ENCODE peak calls at places on chromosomes 6 and 20, in ten cellular contexts. One of them, this sample, is unnamed.
A peak's percentile ranks its signal among the peaks of the same experiment; 100 is the strongest.

GRCh38 chr6:127069659-127070279 is 48.7 kb upstream of the RSPO3 start:
- DNase-seq in pancreas: no peak
- DNase-seq in lower lobe of right lung: no peak
- DNase-seq in WERI-Rb-1: no peak
- DNase-seq in A549: peak; percentile 47
- DNase-seq in cardiac muscle cell: peak; percentile 48
- DNase-seq in fibroblast of lung: peak; percentile 51
- DNase-seq in uterus: no peak
- DNase-seq in heart left ventricle: no peak
- DNase-seq in upper lobe of right lung: no peak
- DNase-seq in this sample: peak; percentile 10

GRCh38 chr6:168388641-168389633 is 52.0 kb upstream of the SMOC2 start:
- DNase-seq in cardiac muscle cell: no peak
- DNase-seq in lower lobe of right lung: no peak
- DNase-seq in A549: peak; percentile 9
- DNase-seq in WERI-Rb-1: no peak
- DNase-seq in heart left ventricle: no peak
- DNase-seq in pancreas: peak; percentile 58
- DNase-seq in uterus: no peak
- DNase-seq in fibroblast of lung: no peak
- DNase-seq in upper lobe of right lung: no peak
- DNase-seq in this sample: no peak

GRCh38 chr6:38876470-38876869 is 161.4 kb downstream of the DNAH8 start:
- DNase-seq in lower lobe of right lung: no peak
- DNase-seq in pancreas: no peak
- DNase-seq in uterus: no peak
- DNase-seq in WERI-Rb-1: no peak
- DNase-seq in upper lobe of right lung: no peak
- DNase-seq in cardiac muscle cell: peak; percentile 58
- DNase-seq in A549: no peak
- DNase-seq in heart left ventricle: no peak
- DNase-seq in fibroblast of lung: no peak
- DNase-seq in this sample: no peak

GRCh38 chr20:46242390-46242789 is 65.9 kb downstream of the CDH22 start:
- DNase-seq in cardiac muscle cell: no peak
- DNase-seq in upper lobe of right lung: no peak
- DNase-seq in heart left ventricle: no peak
- DNase-seq in pancreas: no peak
- DNase-seq in lower lobe of right lung: no peak
- DNase-seq in A549: no peak
- DNase-seq in uterus: no peak
- DNase-seq in WERI-Rb-1: no peak
- DNase-seq in fibroblast of lung: no peak
- DNase-seq in this sample: no peak

GRCh38 chr6:160792711-160793110 is 90.7 kb downstream of the PLG start:
- DNase-seq in pancreas: no peak
- DNase-seq in A549: no peak
- DNase-seq in fibroblast of lung: no peak
- DNase-seq in uterus: no peak
- DNase-seq in cardiac muscle cell: no peak
- DNase-seq in WERI-Rb-1: no peak
- DNase-seq in upper lobe of right lung: no peak
- DNase-seq in lower lobe of right lung: no peak
- DNase-seq in heart left ventricle: no peak
- DNase-seq in this sample: peak; percentile 10

GRCh38 chr6:31144296-31144969 is 5.6 kb upstream of the PSORS1C2 start:
- DNase-seq in A549: no peak
- DNase-seq in WERI-Rb-1: peak; percentile 89
- DNase-seq in fibroblast of lung: no peak
- DNase-seq in uterus: no peak
- DNase-seq in upper lobe of right lung: no peak
- DNase-seq in pancreas: no peak
- DNase-seq in heart left ventricle: no peak
- DNase-seq in lower lobe of right lung: no peak
- DNase-seq in cardiac muscle cell: no peak
- DNase-seq in this sample: no peak

GRCh38 chr6:158610319-158610968 is 34.1 kb downstream of the DYNLT1 start:
- DNase-seq in fibroblast of lung: no peak
- DNase-seq in pancreas: no peak
- DNase-seq in cardiac muscle cell: no peak
- DNase-seq in WERI-Rb-1: no peak
- DNase-seq in A549: no peak
- DNase-seq in upper lobe of right lung: peak; percentile 47
- DNase-seq in lower lobe of right lung: no peak
- DNase-seq in uterus: no peak
- DNase-seq in heart left ventricle: no peak
- DNase-seq in this sample: no peak

GRCh38 chr6:36984581-36985383 is 1.2 kb downstream of the MTCH1 start:
- DNase-seq in lower lobe of right lung: no peak
- DNase-seq in heart left ventricle: peak; percentile 69
- DNase-seq in fibroblast of lung: peak; percentile 79
- DNase-seq in pancreas: peak; percentile 43
- DNase-seq in uterus: peak; percentile 55
- DNase-seq in A549: peak; percentile 41
- DNase-seq in WERI-Rb-1: peak; percentile 79
- DNase-seq in upper lobe of right lung: peak; percentile 75
- DNase-seq in cardiac muscle cell: peak; percentile 78
- DNase-seq in this sample: no peak

GRCh38 chr20:62389601-62390087 is 2.7 kb downstream of the RPS21 start:
- DNase-seq in WERI-Rb-1: no peak
- DNase-seq in heart left ventricle: no peak
- DNase-seq in upper lobe of right lung: no peak
- DNase-seq in lower lobe of right lung: no peak
- DNase-seq in fibroblast of lung: no peak
- DNase-seq in pancreas: no peak
- DNase-seq in A549: no peak
- DNase-seq in uterus: no peak
- DNase-seq in cardiac muscle cell: no peak
- DNase-seq in this sample: no peak

GRCh38 chr6:73078333-73078732 is 147.0 kb downstream of the KHDC1L start:
- DNase-seq in A549: no peak
- DNase-seq in lower lobe of right lung: no peak
- DNase-seq in pancreas: no peak
- DNase-seq in heart left ventricle: no peak
- DNase-seq in fibroblast of lung: no peak
- DNase-seq in cardiac muscle cell: no peak
- DNase-seq in upper lobe of right lung: no peak
- DNase-seq in uterus: no peak
- DNase-seq in WERI-Rb-1: no peak
- DNase-seq in this sample: no peak

GRCh38 chr20:380763-381580 is 412 bp downstream of the TRIB3 start:
- DNase-seq in A549: peak; percentile 84
- DNase-seq in fibroblast of lung: peak; percentile 75
- DNase-seq in upper lobe of right lung: peak; percentile 88
- DNase-seq in pancreas: peak; percentile 85
- DNase-seq in cardiac muscle cell: peak; percentile 81
- DNase-seq in WERI-Rb-1: peak; percentile 81
- DNase-seq in heart left ventricle: peak; percentile 43
- DNase-seq in lower lobe of right lung: peak; percentile 79
- DNase-seq in uterus: peak; percentile 47
- DNase-seq in this sample: peak; percentile 87

GRCh38 chr6:34543421-34543820 is 12.7 kb downstream of the SPDEF start:
- DNase-seq in cardiac muscle cell: peak; percentile 72
- DNase-seq in upper lobe of right lung: no peak
- DNase-seq in heart left ventricle: no peak
- DNase-seq in fibroblast of lung: peak; percentile 67
- DNase-seq in A549: no peak
- DNase-seq in lower lobe of right lung: no peak
- DNase-seq in uterus: no peak
- DNase-seq in WERI-Rb-1: no peak
- DNase-seq in pancreas: no peak
- DNase-seq in this sample: no peak

GRCh38 chr6:125511809-125512341 is 210.1 kb upstream of the HDDC2 start:
- DNase-seq in lower lobe of right lung: no peak
- DNase-seq in upper lobe of right lung: no peak
- DNase-seq in cardiac muscle cell: peak; percentile 56
- DNase-seq in pancreas: peak; percentile 41
- DNase-seq in WERI-Rb-1: no peak
- DNase-seq in heart left ventricle: no peak
- DNase-seq in uterus: no peak
- DNase-seq in A549: peak; percentile 2
- DNase-seq in fibroblast of lung: peak; percentile 3
- DNase-seq in this sample: no peak

GRCh38 chr6:83815631-83816030 is 37.5 kb upstream of the RIPPLY2 start:
- DNase-seq in upper lobe of right lung: no peak
- DNase-seq in A549: peak; percentile 3
- DNase-seq in heart left ventricle: no peak
- DNase-seq in pancreas: no peak
- DNase-seq in WERI-Rb-1: no peak
- DNase-seq in fibroblast of lung: no peak
- DNase-seq in uterus: no peak
- DNase-seq in lower lobe of right lung: no peak
- DNase-seq in cardiac muscle cell: peak; percentile 6
- DNase-seq in this sample: peak; percentile 38

GRCh38 chr6:9504191-9504590 is 910.7 kb downstream of the TFAP2A start:
- DNase-seq in fibroblast of lung: no peak
- DNase-seq in uterus: no peak
- DNase-seq in lower lobe of right lung: no peak
- DNase-seq in heart left ventricle: no peak
- DNase-seq in A549: no peak
- DNase-seq in cardiac muscle cell: no peak
- DNase-seq in upper lobe of right lung: no peak
- DNase-seq in WERI-Rb-1: no peak
- DNase-seq in pancreas: no peak
- DNase-seq in this sample: no peak

GRCh38 chr6:23244300-23244699 is 674.9 kb downstream of the HDGFL1 start:
- DNase-seq in cardiac muscle cell: peak; percentile 2
- DNase-seq in heart left ventricle: no peak
- DNase-seq in pancreas: no peak
- DNase-seq in uterus: no peak
- DNase-seq in upper lobe of right lung: no peak
- DNase-seq in A549: no peak
- DNase-seq in fibroblast of lung: peak; percentile 86
- DNase-seq in lower lobe of right lung: no peak
- DNase-seq in WERI-Rb-1: no peak
- DNase-seq in this sample: no peak

GRCh38 chr6:6008648-6009421 is 2.1 kb upstream of the NRN1 start:
- DNase-seq in A549: peak; percentile 38
- DNase-seq in lower lobe of right lung: peak; percentile 83
- DNase-seq in fibroblast of lung: no peak
- DNase-seq in cardiac muscle cell: peak; percentile 48
- DNase-seq in uterus: peak; percentile 44
- DNase-seq in heart left ventricle: peak; percentile 81
- DNase-seq in WERI-Rb-1: peak; percentile 99
- DNase-seq in pancreas: peak; percentile 70
- DNase-seq in upper lobe of right lung: peak; percentile 88
- DNase-seq in this sample: peak; percentile 87

GRCh38 chr6:28274888-28275287 is 6.5 kb upstream of the PGBD1 start:
- DNase-seq in WERI-Rb-1: no peak
- DNase-seq in lower lobe of right lung: no peak
- DNase-seq in upper lobe of right lung: no peak
- DNase-seq in heart left ventricle: no peak
- DNase-seq in cardiac muscle cell: no peak
- DNase-seq in pancreas: no peak
- DNase-seq in fibroblast of lung: no peak
- DNase-seq in uterus: no peak
- DNase-seq in A549: no peak
- DNase-seq in this sample: no peak
- TF ChIP-seq CTCF in WERI-Rb-1: no peak
- TF ChIP-seq CTCF in lower lobe of right lung: no peak
- TF ChIP-seq CTCF in upper lobe of right lung: no peak
- TF ChIP-seq CTCF in heart left ventricle: no peak
- TF ChIP-seq CTCF in cardiac muscle cell: no peak
- TF ChIP-seq CTCF in pancreas: no peak
- TF ChIP-seq CTCF in fibroblast of lung: no peak
- TF ChIP-seq CTCF in uterus: no peak
- TF ChIP-seq CTCF in A549: no peak
- TF ChIP-seq CTCF in this sample: no peak

GRCh38 chr20:34680586-34680985 is 3.7 kb upstream of the PIGU start:
- DNase-seq in heart left ventricle: no peak
- DNase-seq in cardiac muscle cell: peak; percentile 34
- DNase-seq in lower lobe of right lung: no peak
- DNase-seq in WERI-Rb-1: no peak
- DNase-seq in uterus: no peak
- DNase-seq in upper lobe of right lung: no peak
- DNase-seq in A549: no peak
- DNase-seq in pancreas: no peak
- DNase-seq in fibroblast of lung: peak; percentile 36
- DNase-seq in this sample: no peak

GRCh38 chr20:34673411-34673810 is 3.5 kb downstream of the PIGU start:
- DNase-seq in fibroblast of lung: no peak
- DNase-seq in lower lobe of right lung: no peak
- DNase-seq in pancreas: no peak
- DNase-seq in heart left ventricle: no peak
- DNase-seq in upper lobe of right lung: no peak
- DNase-seq in uterus: no peak
- DNase-seq in cardiac muscle cell: no peak
- DNase-seq in WERI-Rb-1: no peak
- DNase-seq in A549: no peak
- DNase-seq in this sample: no peak

GRCh38 chr20:34675561-34675960 is 1.3 kb downstream of the PIGU start:
- DNase-seq in uterus: no peak
- DNase-seq in lower lobe of right lung: no peak
- DNase-seq in fibroblast of lung: no peak
- DNase-seq in A549: no peak
- DNase-seq in heart left ventricle: no peak
- DNase-seq in cardiac muscle cell: no peak
- DNase-seq in pancreas: no peak
- DNase-seq in WERI-Rb-1: no peak
- DNase-seq in upper lobe of right lung: no peak
- DNase-seq in this sample: no peak

GRCh38 chr20:34676642-34677373 is at the start of gene PIGU:
- DNase-seq in pancreas: peak; percentile 96
- DNase-seq in heart left ventricle: peak; percentile 96
- DNase-seq in WERI-Rb-1: peak; percentile 96
- DNase-seq in lower lobe of right lung: peak; percentile 98
- DNase-seq in uterus: peak; percentile 94
- DNase-seq in upper lobe of right lung: peak; percentile 99
- DNase-seq in fibroblast of lung: peak; percentile 91
- DNase-seq in A549: peak; percentile 96
- DNase-seq in cardiac muscle cell: peak; percentile 97
- DNase-seq in this sample: peak; percentile 99

GRCh38 chr20:34675993-34676641 is 775 bp downstream of the PIGU start:
- DNase-seq in heart left ventricle: no peak
- DNase-seq in pancreas: no peak
- DNase-seq in upper lobe of right lung: no peak
- DNase-seq in uterus: no peak
- DNase-seq in A549: no peak
- DNase-seq in lower lobe of right lung: no peak
- DNase-seq in cardiac muscle cell: no peak
- DNase-seq in fibroblast of lung: no peak
- DNase-seq in WERI-Rb-1: no peak
- DNase-seq in this sample: no peak
- H3K27ac ChIP-seq in heart left ventricle: peak overlapping the region; percentile 81
- H3K27ac ChIP-seq in pancreas: peak overlapping the region; percentile 50
- H3K27ac ChIP-seq in upper lobe of right lung: peak overlapping the region; percentile 85
- H3K27ac ChIP-seq in uterus: peak overlapping the region; percentile 81
- H3K27ac ChIP-seq in A549: peak overlapping the region; percentile 83
- H3K27ac ChIP-seq in lower lobe of right lung: peak overlapping the region; percentile 84
- H3K27ac ChIP-seq in cardiac muscle cell: peak overlapping the region; percentile 85
- H3K27ac ChIP-seq in fibroblast of lung: peak overlapping the region; percentile 8
- H3K27ac ChIP-seq in WERI-Rb-1: peak overlapping the region; percentile 65
- H3K27ac ChIP-seq in this sample: peak overlapping the region; percentile 79

GRCh38 chr6:134278000-134278399 is 39.9 kb downstream of the SGK1 start:
- DNase-seq in heart left ventricle: no peak
- DNase-seq in pancreas: no peak
- DNase-seq in fibroblast of lung: no peak
- DNase-seq in cardiac muscle cell: no peak
- DNase-seq in A549: no peak
- DNase-seq in WERI-Rb-1: no peak
- DNase-seq in upper lobe of right lung: no peak
- DNase-seq in uterus: no peak
- DNase-seq in lower lobe of right lung: no peak
- DNase-seq in this sample: no peak
- TF ChIP-seq CTCF in heart left ventricle: no peak
- TF ChIP-seq CTCF in pancreas: no peak
- TF ChIP-seq CTCF in fibroblast of lung: no peak
- TF ChIP-seq CTCF in cardiac muscle cell: no peak
- TF ChIP-seq CTCF in A549: no peak
- TF ChIP-seq CTCF in WERI-Rb-1: no peak
- TF ChIP-seq CTCF in upper lobe of right lung: no peak
- TF ChIP-seq CTCF in uterus: no peak
- TF ChIP-seq CTCF in lower lobe of right lung: no peak
- TF ChIP-seq CTCF in this sample: no peak

GRCh38 chr6:32190054-32190945 is at the start of gene PBX2:
- DNase-seq in pancreas: peak; percentile 76
- DNase-seq in A549: peak; percentile 81
- DNase-seq in fibroblast of lung: peak; percentile 92
- DNase-seq in WERI-Rb-1: peak; percentile 97
- DNase-seq in cardiac muscle cell: peak; percentile 95
- DNase-seq in uterus: peak; percentile 91
- DNase-seq in upper lobe of right lung: peak; percentile 93
- DNase-seq in lower lobe of right lung: peak; percentile 91
- DNase-seq in heart left ventricle: peak; percentile 97
- DNase-seq in this sample: peak; percentile 64
- H3K27ac ChIP-seq in pancreas: peak within 1 kb of the TSS; percentile 75
- H3K27ac ChIP-seq in A549: peak within 1 kb of the TSS; percentile 99
- H3K27ac ChIP-seq in fibroblast of lung: peak within 1 kb of the TSS; percentile 74
- H3K27ac ChIP-seq in WERI-Rb-1: peak within 1 kb of the TSS; percentile 88
- H3K27ac ChIP-seq in cardiac muscle cell: peak within 1 kb of the TSS; percentile 97
- H3K27ac ChIP-seq in uterus: peak within 1 kb of the TSS; percentile 100
- H3K27ac ChIP-seq in upper lobe of right lung: peak within 1 kb of the TSS; percentile 91
- H3K27ac ChIP-seq in lower lobe of right lung: peak within 1 kb of the TSS; percentile 91
- H3K27ac ChIP-seq in heart left ventricle: peak within 1 kb of the TSS; percentile 93
- H3K27ac ChIP-seq in this sample: peak within 1 kb of the TSS; percentile 88